ENCODE peak calls at places on chromosomes 5 and 9, in five cellular contexts. L, Y, B, O and P are unnamed samples.

GRCh38 chr5:148730955-148731898 is 76.9 kb upstream of the HTR4 start:
- DNase-seq in B (peak), O (no peak), L (peak), Y (peak), P (peak)

GRCh38 chr5:97231025-97231636 is 48.1 kb upstream of the RIOK2 start:
- DNase-seq in O (no peak), B (no peak), Y (peak), L (peak), P (peak)

GRCh38 chr5:36751881-36752280 is 124.7 kb upstream of the NIPBL start:
- DNase-seq in L (peak), Y (no peak), O (no peak), B (no peak), P (no peak)

GRCh38 chr5:2001300-2001699 is 118.6 kb upstream of the IRX4 start:
- DNase-seq in B (no peak), O (no peak), Y (no peak), L (no peak), P (no peak)

GRCh38 chr5:71974622-71975021 is 132.7 kb upstream of the MAP1B start:
- DNase-seq in B (no peak), Y (no peak), L (peak), O (no peak), P (no peak)

GRCh38 chr5:143436871-143437270 is 33.4 kb upstream of the NR3C1 start:
- DNase-seq in L (no peak), Y (no peak), B (no peak), O (no peak), P (no peak)

GRCh38 chr5:9554122-9554521 is 8.2 kb upstream of the SEMA5A start:
- DNase-seq in Y (no peak), L (no peak), B (no peak), O (no peak), P (no peak)

GRCh38 chr5:158384535-158385421 is 525.8 kb upstream of the CLINT1 start:
- DNase-seq in B (no peak), Y (no peak), L (peak), O (no peak), P (no peak)

GRCh38 chr5:142237707-142238106 is 87.1 kb downstream of the SPRY4 start:
- DNase-seq in B (no peak), Y (no peak), O (no peak), L (no peak), P (no peak)

GRCh38 chr5:145350501-145350900 is 484.6 kb downstream of the PRELID2 start:
- DNase-seq in O (no peak), Y (no peak), L (no peak), B (no peak), P (no peak)

GRCh38 chr9:4507731-4508130 is 17.5 kb downstream of the SLC1A1 start:
- DNase-seq in Y (no peak), L (no peak), B (no peak), O (no peak), P (peak)

GRCh38 chr5:72507360-72508238 is at the start of gene ZNF366:
- DNase-seq in O (no peak), L (no peak), Y (no peak), B (no peak), P (peak)

GRCh38 chr5:7650755-7651154 is 200.2 kb downstream of the CFAP90 start:
- DNase-seq in B (peak), L (no peak), O (no peak), Y (no peak), P (no peak)

GRCh38 chr5:33490071-33490665 is 49.4 kb downstream of the TARS1 start:
- DNase-seq in B (no peak), Y (no peak), L (no peak), O (no peak), P (no peak)

GRCh38 chr5:75526065-75526464 is 14.4 kb downstream of the POLK start:
- DNase-seq in L (no peak), Y (no peak), O (no peak), B (no peak), P (no peak)

GRCh38 chr9:115104908-115105307 is 13.0 kb downstream of the TNC start:
- DNase-seq in B (no peak), O (no peak), L (no peak), Y (no peak), P (no peak)

GRCh38 chr5:134735243-134735642 is 3.1 kb upstream of the CAMLG start:
- DNase-seq in B (no peak), O (no peak), Y (no peak), L (no peak), P (no peak)

GRCh38 chr9:90326219-90326618 is 316.4 kb downstream of the DIRAS2 start:
- DNase-seq in Y (no peak), B (no peak), O (no peak), L (peak), P (no peak)

GRCh38 chr9:21015122-21015815 is 16.2 kb downstream of the HACD4 start:
- DNase-seq in L (no peak), Y (no peak), O (no peak), B (no peak), P (no peak)

GRCh38 chr5:68287976-68288755 is 72.6 kb downstream of the PIK3R1 start:
- DNase-seq in B (peak), O (peak), Y (peak), L (peak), P (peak)

GRCh38 chr5:125486634-125487033 is 740.2 kb upstream of the ZNF608 start:
- DNase-seq in B (no peak), Y (no peak), L (no peak), O (no peak), P (no peak)

GRCh38 chr5:72920690-72921089 is 35.2 kb upstream of the FCHO2 start:
- DNase-seq in O (no peak), B (no peak), L (peak), Y (no peak), P (no peak)

GRCh38 chr5:443239-444151 is 519 bp downstream of the EXOC3 start:
- DNase-seq in Y (peak), B (no peak), O (peak), L (peak), P (no peak)

GRCh38 chr5:440413-441180 is 2.4 kb upstream of the EXOC3 start:
- DNase-seq in O (peak), Y (no peak), L (no peak), B (no peak), P (no peak)

GRCh38 chr5:441996-442334 is 1.0 kb upstream of the EXOC3 start:
- DNase-seq in B (no peak), L (no peak), Y (no peak), O (no peak), P (no peak)

GRCh38 chr5:444226-444625 is 1.2 kb downstream of the EXOC3 start:
- DNase-seq in O (peak), B (no peak), L (no peak), Y (no peak), P (no peak)

GRCh38 chr5:442335-443238 is at the start of gene EXOC3:
- DNase-seq in B (peak), Y (peak), L (peak), O (peak), P (peak)
- TF ChIP-seq POLR2A in B (no peak), Y (peak), L (peak), O (no peak), P (no peak)

DNA sequence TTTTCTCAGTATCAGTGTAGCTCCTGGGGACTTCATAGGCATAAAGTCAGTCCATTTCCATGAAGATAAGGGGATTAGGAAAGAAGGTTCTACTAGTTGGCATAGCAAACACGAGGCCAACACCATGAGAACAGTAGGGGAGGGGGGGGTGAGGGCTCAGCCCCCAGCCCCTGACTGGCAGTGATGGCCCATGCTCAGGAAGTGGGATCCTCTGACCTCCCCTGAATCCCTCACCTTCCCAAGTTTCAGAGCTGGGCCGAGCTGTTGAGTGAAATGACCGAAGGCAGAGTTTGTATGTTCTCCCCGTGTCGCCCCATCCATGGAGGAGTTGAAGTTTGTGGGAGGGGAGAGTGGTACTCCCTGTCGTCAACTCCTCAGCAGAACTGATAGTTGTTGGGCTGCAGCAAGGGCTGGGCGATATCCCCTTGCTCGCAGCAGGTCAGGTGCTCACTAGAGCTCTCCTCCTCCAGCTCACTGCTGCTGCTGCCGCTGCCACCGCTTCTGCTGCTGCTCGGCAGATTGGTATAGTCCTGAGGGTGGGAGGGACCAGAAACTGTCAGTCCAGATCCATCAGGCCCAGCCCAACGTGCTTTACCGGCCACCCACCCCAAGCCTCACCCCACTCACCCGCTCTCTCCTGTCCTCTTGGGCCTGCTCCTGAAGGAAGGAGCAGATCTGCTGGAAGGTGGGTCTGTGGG is 32.5 kb downstream of the CSF1R start:
- DNase-seq in O (no peak), B (no peak), L (no peak), Y (no peak), P (no peak)
- TF ChIP-seq POLR2A in O (no peak), B (no peak), L (no peak), Y (no peak), P (no peak)

DNA sequence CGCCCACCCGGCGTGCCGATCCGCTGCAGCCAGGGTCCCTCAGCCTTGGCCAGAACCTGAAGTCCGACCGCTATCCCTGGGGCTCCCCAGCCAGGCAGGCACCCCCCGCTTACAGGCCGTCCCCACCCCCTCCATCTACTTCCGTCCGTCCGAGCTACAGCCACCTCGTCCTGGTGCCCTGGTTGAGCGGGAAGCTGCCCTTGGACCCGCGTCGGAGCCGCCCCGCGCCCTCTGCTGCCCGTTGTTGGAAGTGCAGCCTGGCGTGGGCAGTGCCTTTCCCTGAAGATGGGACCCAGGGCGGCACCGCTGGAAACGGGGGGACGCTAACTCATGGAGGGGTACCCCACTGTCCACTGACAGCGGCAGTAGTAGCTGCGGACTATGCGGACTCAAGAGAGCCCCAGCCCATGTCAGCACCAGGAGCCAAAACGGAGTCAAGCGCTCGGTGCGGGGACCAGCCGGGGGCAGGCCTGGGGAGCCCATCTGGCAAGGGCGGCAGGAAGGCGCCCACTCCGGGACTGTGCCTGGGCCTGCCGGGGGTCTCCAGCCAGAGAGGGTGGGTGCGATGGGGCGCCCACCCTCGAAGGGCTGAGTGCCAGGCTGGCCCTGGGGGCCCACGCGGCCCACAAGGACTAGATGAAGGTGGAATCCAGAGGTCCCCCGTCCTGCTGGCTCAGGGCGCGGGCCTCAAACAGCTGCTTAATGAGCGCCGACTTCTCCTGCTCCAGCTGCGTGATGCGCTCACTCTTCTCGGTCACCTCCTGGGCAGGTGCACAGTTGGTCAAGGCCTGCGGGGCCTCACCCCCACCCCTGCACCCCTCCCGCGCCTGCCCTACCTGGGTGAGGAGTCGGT is 6.1 kb downstream of the SAPCD2 start:
- DNase-seq in Y (peak), O (peak), L (peak), B (peak), P (peak)
- TF ChIP-seq POLR2A in Y (no peak), O (no peak), L (no peak), B (no peak), P (no peak)

GRCh38 chr5:160421625-160422258 is at the start of gene PTTG1:
- DNase-seq in L (peak), B (peak), Y (peak), O (peak), P (peak)

GRCh38 chr5:160420331-160420610 is 1.4 kb upstream of the PTTG1 start:
- DNase-seq in L (no peak), Y (no peak), O (no peak), B (no peak), P (no peak)

GRCh38 chr5:160419458-160420330 is 813 bp upstream of the SLU7 start:
- DNase-seq in Y (no peak), L (no peak), B (no peak), O (no peak), P (no peak)

GRCh38 chr5:160423025-160423554 is 1.4 kb downstream of the PTTG1 start:
- DNase-seq in O (no peak), Y (no peak), L (no peak), B (no peak), P (no peak)

DNA sequence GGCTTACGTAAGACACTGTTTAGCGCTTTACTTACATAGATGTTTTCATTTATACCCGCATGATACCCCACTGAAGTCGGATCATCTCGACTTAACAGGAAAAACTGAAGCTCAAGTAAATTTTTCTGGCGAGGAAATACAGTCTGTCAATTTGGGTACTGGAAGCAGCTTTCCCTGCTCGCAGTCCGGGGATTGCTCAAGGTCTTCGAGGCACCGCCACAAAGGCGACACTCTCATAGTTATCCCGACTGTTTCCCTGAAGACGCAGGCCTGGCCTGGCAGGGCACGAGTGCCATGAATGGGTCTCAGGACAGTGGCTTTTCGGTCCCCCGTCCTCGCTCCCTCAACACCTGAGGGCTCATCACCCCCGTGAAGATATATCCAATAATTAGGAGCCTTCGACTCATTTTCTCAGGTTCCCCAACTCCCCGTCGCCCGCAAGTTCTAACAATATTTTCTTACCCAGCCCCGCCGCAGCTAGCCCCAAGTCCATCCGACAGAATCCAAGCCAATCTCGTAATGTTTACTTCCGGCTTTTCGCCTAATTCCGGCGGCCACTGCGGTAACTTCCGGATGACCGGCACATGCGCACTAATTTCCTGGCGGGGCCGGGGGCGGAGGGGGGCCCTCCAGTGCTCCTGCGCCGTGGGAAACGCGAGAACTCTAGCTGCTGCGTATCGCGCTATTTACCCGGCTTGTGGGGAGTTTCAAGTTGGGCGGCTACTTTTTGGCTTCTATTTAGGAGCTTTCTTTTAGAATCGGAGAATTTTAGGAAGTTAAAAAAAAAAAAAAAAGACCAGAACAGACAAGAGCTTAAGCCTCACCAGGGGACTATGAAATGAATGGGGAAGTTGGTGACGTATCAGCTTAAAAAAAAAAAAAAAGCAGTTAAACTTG is at the start of gene SLU7:
- DNase-seq in B (peak), Y (peak), O (peak), L (peak), P (peak)
- TF ChIP-seq POLR2A in B (no peak), Y (peak), O (no peak), L (peak), P (no peak)

DNA sequence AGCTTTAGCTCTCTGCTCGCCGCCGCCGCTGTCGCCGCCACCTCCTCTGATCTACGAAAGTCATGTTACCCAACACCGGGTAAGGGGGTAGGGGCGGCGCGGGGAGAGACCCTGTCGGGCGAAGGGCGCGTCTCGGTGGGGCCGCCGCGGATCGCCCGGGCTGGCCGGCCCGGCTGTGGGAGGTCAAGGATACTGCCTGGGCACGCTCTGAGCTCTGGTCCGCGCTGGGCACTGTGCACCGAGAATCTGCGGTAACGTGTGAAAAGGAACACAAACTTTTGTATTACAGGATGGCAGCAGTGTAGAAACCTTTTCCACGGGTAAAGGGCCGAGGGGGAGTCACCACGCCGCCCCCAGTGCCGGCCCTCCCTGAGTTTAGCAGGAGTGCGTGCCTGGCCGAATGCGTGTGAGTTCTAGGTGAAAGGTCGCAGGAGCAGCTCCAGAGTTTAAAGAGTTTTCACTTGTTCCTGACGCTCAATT is at the start of gene HSDL2:
- DNase-seq in Y (no peak), L (no peak), O (no peak), B (peak), P (no peak)
- TF ChIP-seq POLR2A in Y (no peak), L (no peak), O (no peak), B (no peak), P (no peak)

GRCh38 chr9:84759300-84759750 is 89.8 kb downstream of the NTRK2 start:
- DNase-seq in B (no peak), Y (no peak), L (no peak), O (no peak), P (no peak)
- TF ChIP-seq POLR2A in B (no peak), Y (no peak), L (no peak), O (no peak), P (no peak)

GRCh38 chr9:105299190-105299854 is 54.9 kb downstream of the SLC44A1 start:
- DNase-seq in O (no peak), Y (no peak), L (peak), B (peak), P (no peak)
- TF ChIP-seq POLR2A in O (no peak), Y (no peak), L (no peak), B (no peak), P (no peak)